ENCODE peak calls at places on chromosomes 4 and X, in seven cellular contexts. One of them, this sample, is unnamed.

GRCh38 chrX:154006965-154007364 is 12.7 kb downstream of the IRAK1 start:
- DNase-seq in fibroblast of lung: no peak
- DNase-seq in psoas muscle: peak; percentile 44
- DNase-seq in AG09309: no peak
- DNase-seq in fibroblast of mammary gland: no peak
- DNase-seq in dorsolateral prefrontal cortex: no peak
- DNase-seq in Panc1: no peak
- DNase-seq in this sample: no peak

GRCh38 chr4:145779319-145779801 is 99.4 kb downstream of the C4orf51 start:
- DNase-seq in fibroblast of lung: peak; percentile 77
- DNase-seq in psoas muscle: no peak
- DNase-seq in AG09309: no peak
- DNase-seq in fibroblast of mammary gland: no peak
- DNase-seq in dorsolateral prefrontal cortex: no peak
- DNase-seq in Panc1: no peak
- DNase-seq in this sample: no peak

GRCh38 chr4:53141308-53141707 is 224.6 kb downstream of the SCFD2 start:
- DNase-seq in fibroblast of lung: no peak
- DNase-seq in psoas muscle: no peak
- DNase-seq in AG09309: no peak
- DNase-seq in fibroblast of mammary gland: peak; percentile 49
- DNase-seq in dorsolateral prefrontal cortex: no peak
- DNase-seq in Panc1: no peak
- DNase-seq in this sample: no peak

GRCh38 chr4:177528620-177529019 is 86.4 kb upstream of the AGA start:
- DNase-seq in fibroblast of lung: no peak
- DNase-seq in psoas muscle: no peak
- DNase-seq in AG09309: no peak
- DNase-seq in fibroblast of mammary gland: no peak
- DNase-seq in dorsolateral prefrontal cortex: no peak
- DNase-seq in Panc1: no peak
- DNase-seq in this sample: no peak

GRCh38 chr4:112509243-112510190 is 6.5 kb downstream of the NEUROG2 start:
- DNase-seq in fibroblast of lung: peak; percentile 19
- DNase-seq in psoas muscle: no peak
- DNase-seq in AG09309: no peak
- DNase-seq in fibroblast of mammary gland: no peak
- DNase-seq in dorsolateral prefrontal cortex: no peak
- DNase-seq in Panc1: no peak
- DNase-seq in this sample: no peak

GRCh38 chrX:94178145-94178790 is 504.3 kb downstream of the FAM133A start:
- DNase-seq in fibroblast of lung: peak; percentile 3
- DNase-seq in psoas muscle: no peak
- DNase-seq in AG09309: no peak
- DNase-seq in fibroblast of mammary gland: peak; percentile 4
- DNase-seq in dorsolateral prefrontal cortex: no peak
- DNase-seq in Panc1: peak; percentile 13
- DNase-seq in this sample: no peak

GRCh38 chr4:24150021-24150420 is 260.2 kb upstream of the PPARGC1A start:
- DNase-seq in fibroblast of lung: no peak
- DNase-seq in psoas muscle: no peak
- DNase-seq in AG09309: no peak
- DNase-seq in fibroblast of mammary gland: no peak
- DNase-seq in dorsolateral prefrontal cortex: no peak
- DNase-seq in Panc1: no peak
- DNase-seq in this sample: no peak

GRCh38 chrX:68146054-68146453 is 287.2 kb downstream of the OPHN1 start:
- DNase-seq in fibroblast of lung: peak; percentile 39
- DNase-seq in psoas muscle: no peak
- DNase-seq in AG09309: peak; percentile 27
- DNase-seq in fibroblast of mammary gland: peak; percentile 65
- DNase-seq in dorsolateral prefrontal cortex: no peak
- DNase-seq in Panc1: no peak
- DNase-seq in this sample: no peak

GRCh38 chr4:153223935-153224334 is 19.7 kb downstream of the TRIM2 start:
- DNase-seq in fibroblast of lung: peak; percentile 77
- DNase-seq in psoas muscle: no peak
- DNase-seq in AG09309: no peak
- DNase-seq in fibroblast of mammary gland: peak; percentile 48
- DNase-seq in dorsolateral prefrontal cortex: no peak
- DNase-seq in Panc1: no peak
- DNase-seq in this sample: no peak

GRCh38 chr4:162700815-162701361 is 465.8 kb downstream of the NAF1 start:
- DNase-seq in fibroblast of lung: no peak
- DNase-seq in psoas muscle: no peak
- DNase-seq in AG09309: no peak
- DNase-seq in fibroblast of mammary gland: no peak
- DNase-seq in dorsolateral prefrontal cortex: no peak
- DNase-seq in Panc1: no peak
- DNase-seq in this sample: no peak
- H3K4me3 ChIP-seq in fibroblast of lung: no peak overlapping the region
- H3K4me3 ChIP-seq in psoas muscle: no peak overlapping the region
- H3K4me3 ChIP-seq in AG09309: no peak overlapping the region
- H3K4me3 ChIP-seq in fibroblast of mammary gland: no peak overlapping the region
- H3K4me3 ChIP-seq in dorsolateral prefrontal cortex: no peak overlapping the region
- H3K4me3 ChIP-seq in Panc1: no peak overlapping the region
- H3K4me3 ChIP-seq in this sample: no peak overlapping the region

DNA sequence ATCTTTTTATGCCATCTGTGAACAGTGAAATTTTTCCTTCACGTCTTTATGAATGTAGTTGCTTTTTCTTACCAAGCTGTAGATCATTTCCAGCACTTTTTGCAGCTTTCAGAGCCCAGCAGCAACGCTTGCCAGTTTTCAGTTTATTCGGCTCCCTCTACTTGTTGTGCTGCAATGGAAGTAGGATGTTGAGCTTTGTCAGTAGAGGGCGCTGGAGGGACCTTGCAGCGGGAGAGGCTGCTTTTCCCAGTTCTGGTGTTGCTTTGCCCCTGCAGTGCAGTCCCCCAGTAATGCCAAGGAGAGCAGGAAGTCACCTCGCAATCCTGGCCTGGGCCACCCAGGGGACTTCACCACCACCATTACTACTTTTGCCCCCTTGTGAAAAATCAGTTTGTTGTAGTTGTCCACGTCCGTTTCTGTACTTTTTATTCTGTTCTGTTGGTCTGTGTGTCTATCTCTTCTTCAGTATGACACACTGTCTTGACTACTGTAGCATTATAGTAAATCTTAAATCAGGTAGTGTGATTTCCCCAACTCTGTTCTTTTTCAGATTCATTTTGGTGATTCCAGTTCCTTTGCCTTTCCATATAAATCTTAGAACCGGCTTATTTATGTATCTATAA is 21.8 kb downstream of the CMC4 start:
- DNase-seq in fibroblast of lung: peak; percentile 43
- DNase-seq in psoas muscle: peak; percentile 49
- DNase-seq in AG09309: no peak
- DNase-seq in fibroblast of mammary gland: peak; percentile 68
- DNase-seq in dorsolateral prefrontal cortex: no peak
- DNase-seq in Panc1: no peak
- DNase-seq in this sample: no peak
- TF ChIP-seq CTCF in fibroblast of lung: peak; percentile 55
- TF ChIP-seq CTCF in psoas muscle: peak; percentile 57
- TF ChIP-seq CTCF in AG09309: peak; percentile 75
- TF ChIP-seq CTCF in fibroblast of mammary gland: peak; percentile 67
- TF ChIP-seq CTCF in dorsolateral prefrontal cortex: peak; percentile 65
- TF ChIP-seq CTCF in Panc1: peak; percentile 83
- TF ChIP-seq CTCF in this sample: peak; percentile 61

DNA sequence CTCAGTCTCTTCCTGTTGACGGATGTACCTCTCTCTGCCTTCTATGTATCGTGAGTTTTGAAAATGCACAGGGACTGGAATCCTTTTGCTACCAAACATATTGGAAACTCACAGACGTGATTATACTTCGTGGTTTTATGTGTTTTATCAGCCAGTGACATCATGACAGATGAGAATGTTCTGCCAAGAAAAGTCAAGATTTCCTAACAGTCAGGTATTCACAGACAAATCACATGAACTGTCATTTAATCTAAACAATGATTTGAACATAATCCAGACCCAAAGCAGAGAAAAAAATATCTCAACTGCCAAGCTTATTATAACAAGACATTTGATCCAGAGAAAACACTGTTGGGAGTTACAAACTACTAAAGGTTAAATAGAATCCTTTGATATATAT is 635.9 kb upstream of the FRG1 start:
- DNase-seq in fibroblast of lung: no peak
- DNase-seq in psoas muscle: no peak
- DNase-seq in AG09309: no peak
- DNase-seq in fibroblast of mammary gland: no peak
- DNase-seq in dorsolateral prefrontal cortex: no peak
- DNase-seq in Panc1: no peak
- DNase-seq in this sample: no peak
- H3K4me3 ChIP-seq in fibroblast of lung: no peak overlapping the region
- H3K4me3 ChIP-seq in psoas muscle: no peak overlapping the region
- H3K4me3 ChIP-seq in AG09309: no peak overlapping the region
- H3K4me3 ChIP-seq in fibroblast of mammary gland: no peak overlapping the region
- H3K4me3 ChIP-seq in dorsolateral prefrontal cortex: no peak overlapping the region
- H3K4me3 ChIP-seq in Panc1: no peak overlapping the region
- H3K4me3 ChIP-seq in this sample: no peak overlapping the region

DNA sequence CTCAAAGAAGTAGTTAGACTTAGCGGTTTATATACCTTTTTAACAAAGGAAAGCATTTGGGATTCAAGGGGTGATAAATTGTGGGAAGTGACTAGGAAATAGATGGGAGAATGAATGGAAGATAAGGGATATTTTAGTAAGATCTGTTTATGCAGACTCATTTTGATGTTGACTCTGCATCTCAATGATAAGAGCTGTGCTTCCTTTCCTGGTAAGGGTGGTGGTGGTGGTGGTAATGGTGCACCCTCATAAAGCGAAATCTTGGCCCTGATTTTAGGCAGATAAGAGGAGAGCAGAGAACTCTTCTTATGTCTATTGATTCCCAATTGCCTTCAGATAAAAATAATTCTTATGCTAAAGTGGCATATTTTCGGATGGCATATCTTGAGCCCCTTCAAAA is 197.1 kb downstream of the SPRY1 start:
- DNase-seq in fibroblast of lung: no peak
- DNase-seq in psoas muscle: no peak
- DNase-seq in AG09309: no peak
- DNase-seq in fibroblast of mammary gland: no peak
- DNase-seq in dorsolateral prefrontal cortex: no peak
- DNase-seq in Panc1: no peak
- DNase-seq in this sample: no peak
- TF ChIP-seq CTCF in fibroblast of lung: no peak
- TF ChIP-seq CTCF in psoas muscle: no peak
- TF ChIP-seq CTCF in AG09309: no peak
- TF ChIP-seq CTCF in fibroblast of mammary gland: no peak
- TF ChIP-seq CTCF in dorsolateral prefrontal cortex: no peak
- TF ChIP-seq CTCF in Panc1: no peak
- TF ChIP-seq CTCF in this sample: no peak

DNA sequence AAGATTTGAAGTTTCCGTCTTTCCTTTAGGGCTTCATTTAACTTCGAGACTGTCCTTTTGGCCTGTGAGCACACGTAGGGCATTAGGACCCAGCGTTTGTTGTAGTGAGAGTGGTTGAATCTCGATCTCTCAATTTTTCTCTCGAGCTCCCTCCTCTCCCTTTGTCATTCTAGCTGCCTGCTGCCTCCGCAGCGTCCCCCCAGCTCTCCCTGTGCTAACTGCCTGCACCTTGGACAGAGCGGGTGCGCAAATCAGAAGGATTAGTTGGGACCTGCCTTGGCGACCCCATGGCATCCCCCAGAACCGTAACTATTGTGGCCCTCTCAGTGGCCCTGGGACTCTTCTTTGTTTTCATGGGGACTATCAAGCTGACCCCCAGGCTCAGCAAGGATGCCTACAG is at the start of gene TMEM35A:
- DNase-seq in fibroblast of lung: peak; percentile 44
- DNase-seq in psoas muscle: no peak
- DNase-seq in AG09309: no peak
- DNase-seq in fibroblast of mammary gland: peak; percentile 27
- DNase-seq in dorsolateral prefrontal cortex: peak; percentile 43
- DNase-seq in Panc1: no peak
- DNase-seq in this sample: no peak
- H3K4me3 ChIP-seq in fibroblast of lung: peak within 1 kb of the TSS; percentile 64
- H3K4me3 ChIP-seq in psoas muscle: peak within 1 kb of the TSS; percentile 44
- H3K4me3 ChIP-seq in AG09309: peak within 1 kb of the TSS; percentile 27
- H3K4me3 ChIP-seq in fibroblast of mammary gland: peak within 1 kb of the TSS; percentile 39
- H3K4me3 ChIP-seq in dorsolateral prefrontal cortex: peak within 1 kb of the TSS; percentile 41
- H3K4me3 ChIP-seq in Panc1: peak within 1 kb of the TSS; percentile 23
- H3K4me3 ChIP-seq in this sample: no peak within 1 kb of the TSS

This sample was measured in GM12864.